ENCODE peak calls at places on chromosomes 3 and 15, in eight cellular contexts. P is spleen, B is HepG2, U is breast epithelium, O is K562, T is stomach, Z is transverse colon, E is esophagus muscularis mucosa. K is an unnamed sample.

GRCh38 chr3:164577667-164578066 is 500.6 kb downstream of the SI start:
- DNase-seq in E (no peak), T (no peak), B (no peak), Z (no peak), U (no peak), O (no peak), P (no peak), K (no peak)

GRCh38 chr15:98720577-98720976 is 72.2 kb downstream of the IGF1R start:
- DNase-seq in U (no peak), O (no peak), T (no peak), P (no peak), E (no peak), B (no peak), Z (no peak), K (no peak)

GRCh38 chr3:160869825-160870224 is 113.8 kb downstream of the PPM1L start:
- DNase-seq in B (no peak), E (no peak), O (no peak), T (no peak), U (peak), Z (no peak), P (no peak), K (no peak)

GRCh38 chr3:137081711-137082110 is 123.9 kb downstream of the IL20RB start:
- DNase-seq in Z (no peak), P (no peak), T (no peak), E (no peak), U (no peak), O (no peak), B (no peak), K (no peak)

GRCh38 chr3:139355502-139355901 is 11.7 kb downstream of the MRPS22 start:
- DNase-seq in O (no peak), B (no peak), P (no peak), U (no peak), Z (no peak), E (no peak), T (no peak), K (no peak)

GRCh38 chr15:78093242-78094020 is 1.1 kb downstream of the SH2D7 start:
- DNase-seq in T (no peak), P (no peak), Z (peak), E (no peak), B (no peak), O (no peak), U (no peak), K (no peak)

GRCh38 chr3:99472385-99472784 is 166.0 kb upstream of the COL8A1 start:
- DNase-seq in T (no peak), Z (no peak), O (no peak), U (no peak), P (no peak), E (no peak), B (no peak), K (no peak)

GRCh38 chr3:182795383-182795782 is 2.1 kb downstream of the ATP11B start:
- DNase-seq in Z (peak), B (no peak), E (no peak), P (no peak), U (no peak), T (no peak), O (peak), K (no peak)

GRCh38 chr15:88341653-88342052 is 85.1 kb upstream of the NTRK3 start:
- DNase-seq in T (no peak), U (no peak), E (no peak), Z (no peak), B (no peak), P (no peak), O (no peak), K (no peak)

GRCh38 chr15:88342666-88343065 is 86.1 kb upstream of the NTRK3 start:
- DNase-seq in T (no peak), E (no peak), P (no peak), U (no peak), B (no peak), Z (no peak), O (no peak), K (no peak)

GRCh38 chr15:88334436-88334835 is 77.9 kb upstream of the NTRK3 start:
- DNase-seq in P (no peak), E (no peak), B (no peak), O (no peak), Z (no peak), T (no peak), U (no peak), K (peak)

GRCh38 chr15:88335074-88335473 is 78.5 kb upstream of the NTRK3 start:
- DNase-seq in Z (no peak), T (no peak), B (no peak), U (no peak), P (no peak), O (no peak), E (no peak), K (no peak)

GRCh38 chr15:88337993-88338392 is 81.5 kb upstream of the NTRK3 start:
- DNase-seq in E (no peak), O (no peak), B (no peak), U (no peak), P (no peak), Z (no peak), T (no peak), K (no peak)
- TF ChIP-seq CTCF in E (no peak), O (no peak), B (no peak), U (no peak), P (no peak), Z (no peak), T (no peak), K (no peak)

DNA sequence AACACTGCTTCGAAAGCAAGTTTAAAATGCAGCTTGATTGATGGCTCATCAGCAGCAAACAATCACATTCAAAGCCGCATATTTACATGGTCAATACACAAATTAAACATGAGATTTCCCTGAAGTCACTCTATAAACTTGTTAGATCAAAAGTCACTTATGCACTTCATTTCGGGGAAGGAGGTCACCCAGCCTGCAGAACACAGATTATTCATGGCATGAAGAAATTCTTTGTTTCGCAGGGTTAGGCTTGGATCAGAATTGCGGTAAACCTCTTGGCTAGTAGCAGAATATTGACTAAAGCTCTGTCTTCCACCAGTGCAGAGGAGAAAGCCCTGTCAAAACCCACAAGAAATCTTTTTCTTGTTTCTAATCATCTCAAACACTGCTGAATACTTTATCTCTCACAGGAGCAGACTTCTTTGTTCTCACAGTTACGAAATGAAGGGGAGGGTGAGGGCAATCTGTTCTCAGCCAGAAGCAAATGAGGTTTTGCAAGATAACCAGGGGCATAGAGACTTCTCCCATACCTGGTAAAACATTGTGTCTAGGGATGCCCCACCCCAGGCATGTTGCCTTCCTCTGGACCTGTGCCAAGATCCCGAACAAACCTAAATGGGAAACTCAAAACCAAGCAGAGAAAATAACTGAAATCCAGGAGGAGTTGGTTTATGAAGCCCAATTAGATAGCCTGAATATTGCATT is 133.3 kb upstream of the CHL1 start:
- DNase-seq in P (no peak), O (no peak), U (peak), B (peak), T (no peak), Z (no peak), E (no peak), K (no peak)
- TF ChIP-seq POLR2AphosphoS5 in P (no peak), O (no peak), U (no peak), B (no peak), T (no peak), Z (peak), E (no peak), K (no peak)

GRCh38 chr15:70195171-70195807 is 97.6 kb upstream of the TLE3 start:
- DNase-seq in O (no peak), E (no peak), P (no peak), B (no peak), T (no peak), Z (no peak), U (no peak), K (no peak)

GRCh38 chr15:70196314-70197291 is 98.9 kb upstream of the TLE3 start:
- DNase-seq in B (peak), E (no peak), T (peak), U (peak), P (no peak), O (no peak), Z (peak), K (no peak)

GRCh38 chr15:70194266-70194665 is 96.5 kb upstream of the TLE3 start:
- DNase-seq in T (no peak), U (no peak), E (no peak), Z (no peak), O (no peak), B (no peak), P (no peak), K (no peak)

GRCh38 chr15:70197318-70197944 is 99.7 kb upstream of the TLE3 start:
- DNase-seq in U (no peak), Z (no peak), O (no peak), T (no peak), E (no peak), B (no peak), P (no peak), K (no peak)

GRCh38 chr15:70195808-70196304 is 98.1 kb upstream of the TLE3 start:
- DNase-seq in O (peak), E (no peak), Z (peak), T (peak), U (peak), P (no peak), B (peak), K (no peak)
- TF ChIP-seq POLR2A in O (no peak), E (no peak), Z (no peak), T (no peak), U (no peak), P (no peak), B (no peak), K (no peak)

GRCh38 chr3:197546307-197547085 is 9.3 kb downstream of the BDH1 start:
- DNase-seq in Z (no peak), T (no peak), E (no peak), U (no peak), O (no peak), B (no peak), P (no peak), K (no peak)

GRCh38 chr3:197549261-197549885 is 6.4 kb downstream of the BDH1 start:
- DNase-seq in B (no peak), P (no peak), T (no peak), U (no peak), Z (no peak), E (no peak), O (no peak), K (no peak)

GRCh38 chr3:197547206-197547605 is 8.6 kb downstream of the BDH1 start:
- DNase-seq in Z (peak), B (no peak), U (no peak), P (no peak), T (peak), E (no peak), O (no peak), K (no peak)

GRCh38 chr3:197545111-197545510 is 10.7 kb downstream of the BDH1 start:
- DNase-seq in T (no peak), Z (no peak), U (no peak), P (no peak), B (no peak), O (no peak), E (no peak), K (no peak)

GRCh38 chr3:197547618-197548017 is 8.2 kb downstream of the BDH1 start:
- DNase-seq in U (no peak), B (peak), E (no peak), Z (peak), O (peak), P (no peak), T (peak), K (no peak)
- TF ChIP-seq CTCF in U (no peak), B (peak), E (no peak), Z (no peak), O (peak), P (no peak), T (no peak), K (no peak)

K was measured in endothelial cell of umbilical vein.